ENCODE peak calls at places on chromosomes 13 and 19, in four cellular contexts. One of them, this sample, is unnamed.

GRCh38 chr13:88376762-88377388 is 705.7 kb downstream of the SLITRK5 start:
- DNase-seq in psoas muscle: no peak
- DNase-seq in cardiac muscle cell: no peak
- DNase-seq in upper lobe of right lung: no peak
- DNase-seq in this sample: no peak

GRCh38 chr19:1211494-1212234 is 6.1 kb downstream of the STK11 start:
- DNase-seq in psoas muscle: peak; percentile 49
- DNase-seq in cardiac muscle cell: peak; percentile 25
- DNase-seq in upper lobe of right lung: peak; percentile 78
- DNase-seq in this sample: no peak

GRCh38 chr13:72062566-72062965 is 195.6 kb upstream of the DACH1 start:
- DNase-seq in psoas muscle: peak; percentile 9
- DNase-seq in cardiac muscle cell: no peak
- DNase-seq in upper lobe of right lung: no peak
- DNase-seq in this sample: no peak

GRCh38 chr13:109344552-109345157 is 441.7 kb downstream of the IRS2 start:
- DNase-seq in upper lobe of right lung: no peak
- DNase-seq in psoas muscle: no peak
- DNase-seq in cardiac muscle cell: peak; percentile 36
- DNase-seq in this sample: no peak

GRCh38 chr13:69677343-69677742 is 430.3 kb upstream of the ATXN8OS start:
- DNase-seq in psoas muscle: no peak
- DNase-seq in upper lobe of right lung: no peak
- DNase-seq in cardiac muscle cell: no peak
- DNase-seq in this sample: no peak

GRCh38 chr19:3644351-3645066 is 17.9 kb upstream of the CACTIN start:
- DNase-seq in psoas muscle: no peak
- DNase-seq in cardiac muscle cell: peak; percentile 12
- DNase-seq in upper lobe of right lung: no peak
- DNase-seq in this sample: no peak

GRCh38 chr19:41570639-41571112 is 5.3 kb upstream of the CEACAM21 start:
- DNase-seq in upper lobe of right lung: peak; percentile 92
- DNase-seq in psoas muscle: peak; percentile 77
- DNase-seq in cardiac muscle cell: peak; percentile 84
- DNase-seq in this sample: no peak

GRCh38 chr13:54676526-54677113 is 1648.0 kb downstream of the OLFM4 start:
- DNase-seq in upper lobe of right lung: no peak
- DNase-seq in psoas muscle: no peak
- DNase-seq in cardiac muscle cell: no peak
- DNase-seq in this sample: no peak

GRCh38 chr19:1132625-1133383 is 29.0 kb downstream of the GPX4 start:
- DNase-seq in cardiac muscle cell: peak; percentile 54
- DNase-seq in upper lobe of right lung: no peak
- DNase-seq in psoas muscle: no peak
- DNase-seq in this sample: no peak

GRCh38 chr19:1725100-1726064 is 27.9 kb upstream of the ONECUT3 start:
- DNase-seq in cardiac muscle cell: peak; percentile 65
- DNase-seq in psoas muscle: peak; percentile 50
- DNase-seq in upper lobe of right lung: no peak
- DNase-seq in this sample: no peak

GRCh38 chr13:109385161-109385560 is 401.2 kb downstream of the IRS2 start:
- DNase-seq in psoas muscle: no peak
- DNase-seq in cardiac muscle cell: peak; percentile 14
- DNase-seq in upper lobe of right lung: no peak
- DNase-seq in this sample: no peak

GRCh38 chr13:77994166-77994565 is 75.5 kb upstream of the EDNRB start:
- DNase-seq in psoas muscle: no peak
- DNase-seq in cardiac muscle cell: no peak
- DNase-seq in upper lobe of right lung: no peak
- DNase-seq in this sample: no peak

DNA sequence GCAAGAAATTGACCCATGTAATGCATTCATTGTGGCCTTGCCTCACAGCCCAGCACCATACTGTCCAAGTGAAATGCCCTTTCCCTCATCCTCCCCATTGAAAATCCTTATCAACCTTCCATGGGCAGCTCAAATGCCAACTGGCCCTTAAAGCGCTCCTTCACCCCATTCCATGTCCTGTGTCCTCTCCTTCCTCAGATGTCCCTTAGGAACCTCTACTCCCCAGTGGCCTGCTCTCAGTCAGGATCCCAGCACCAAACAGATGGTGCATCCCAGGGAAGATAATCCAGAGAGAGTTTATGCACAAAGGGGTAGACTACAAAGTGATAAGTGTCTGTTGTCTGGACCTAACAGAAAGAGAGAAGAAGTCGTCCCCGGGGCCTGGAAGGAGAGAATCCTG is 407.4 kb upstream of the ZNF507 start:
- DNase-seq in upper lobe of right lung: no peak
- DNase-seq in cardiac muscle cell: no peak
- DNase-seq in psoas muscle: no peak
- DNase-seq in this sample: no peak
- H3K9me3 ChIP-seq in upper lobe of right lung: no peaks in the 10 kb centered on the region
- H3K9me3 ChIP-seq in cardiac muscle cell: no peaks in the 10 kb centered on the region
- H3K9me3 ChIP-seq in psoas muscle: no peaks in the 10 kb centered on the region
- H3K9me3 ChIP-seq in this sample: no peaks in the 10 kb centered on the region

GRCh38 chr19:45303269-45304060 is 19.2 kb downstream of the CKM start:
- DNase-seq in upper lobe of right lung: no peak
- DNase-seq in cardiac muscle cell: no peak
- DNase-seq in psoas muscle: no peak
- DNase-seq in this sample: no peak
- H3K27ac ChIP-seq in upper lobe of right lung: no peak overlapping the region
- H3K27ac ChIP-seq in cardiac muscle cell: no peak overlapping the region
- H3K27ac ChIP-seq in psoas muscle: no peak overlapping the region
- H3K27ac ChIP-seq in this sample: no peak overlapping the region

DNA sequence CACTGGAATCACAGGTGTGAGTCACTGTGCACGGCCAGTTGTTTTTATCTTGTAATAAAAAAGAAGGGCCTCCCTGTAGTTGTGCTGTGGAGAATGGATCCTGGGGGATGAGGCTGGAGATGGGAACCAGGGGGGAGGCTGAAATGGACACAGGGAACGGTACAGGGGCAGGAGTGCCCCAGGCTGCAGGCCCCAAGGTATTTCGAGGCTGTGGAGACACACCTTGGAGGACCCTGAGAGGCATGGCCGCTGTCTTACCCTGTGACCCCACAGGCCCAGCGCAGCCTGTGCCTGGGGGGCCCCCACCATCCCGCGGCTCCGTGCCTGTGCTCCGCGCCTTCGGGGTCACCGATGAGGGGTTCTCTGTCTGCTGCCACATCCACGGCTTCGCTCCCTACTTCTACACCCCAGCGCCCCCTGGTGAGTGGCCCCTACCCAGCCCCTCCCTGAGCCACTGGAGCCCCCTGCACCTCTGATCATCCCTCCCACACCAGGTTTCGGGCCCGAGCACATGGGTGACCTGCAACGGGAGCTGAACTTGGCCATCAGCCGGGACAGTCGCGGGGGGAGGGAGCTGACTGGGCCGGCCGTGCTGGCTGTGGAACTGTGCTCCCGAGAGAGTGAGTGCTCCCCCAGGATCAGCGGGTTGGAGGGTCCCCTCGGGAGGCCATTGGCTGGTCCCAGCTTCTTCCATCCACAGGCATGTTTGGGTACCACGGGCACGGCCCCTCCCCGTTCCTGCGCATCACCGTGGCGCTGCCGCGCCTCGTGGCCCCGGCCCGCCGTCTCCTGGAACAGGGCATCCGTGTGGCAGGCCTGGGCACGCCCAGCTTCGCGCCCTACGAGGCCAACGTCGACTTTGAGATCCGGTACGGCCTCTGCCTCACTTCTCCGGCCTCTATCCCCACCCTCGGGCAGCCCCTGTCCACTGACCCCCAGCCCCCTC is 17.0 kb upstream of the SPIB start:
- DNase-seq in upper lobe of right lung: no peak
- DNase-seq in cardiac muscle cell: no peak
- DNase-seq in psoas muscle: no peak
- DNase-seq in this sample: no peak
- TF ChIP-seq CTCF in upper lobe of right lung: no peak
- TF ChIP-seq CTCF in cardiac muscle cell: no peak
- TF ChIP-seq CTCF in psoas muscle: no peak
- TF ChIP-seq CTCF in this sample: no peak

DNA sequence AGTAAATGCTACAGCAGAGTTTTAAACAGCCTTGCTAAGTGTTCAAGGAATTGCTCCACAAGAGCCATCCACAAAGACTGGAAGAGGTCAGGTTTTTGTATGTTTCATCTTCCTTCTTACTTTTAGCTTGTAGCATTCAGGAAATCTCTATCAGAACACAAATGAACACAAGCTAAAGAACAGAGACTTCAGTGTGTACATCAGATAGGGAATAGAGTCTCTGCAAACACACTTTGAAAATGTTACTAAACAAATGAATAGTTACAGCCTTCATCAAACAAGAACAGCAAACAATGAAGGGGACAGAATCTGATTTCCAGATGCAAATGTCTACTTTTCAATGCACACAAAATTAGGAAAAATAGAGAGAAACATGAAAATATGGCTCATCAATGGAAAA is 7.7 kb downstream of the ZNF563 start:
- DNase-seq in psoas muscle: no peak
- DNase-seq in upper lobe of right lung: no peak
- DNase-seq in cardiac muscle cell: no peak
- DNase-seq in this sample: no peak
- H3K9me3 ChIP-seq in psoas muscle: no peaks in the 10 kb centered on the region
- H3K9me3 ChIP-seq in upper lobe of right lung: no peaks in the 10 kb centered on the region
- H3K9me3 ChIP-seq in cardiac muscle cell: no peaks in the 10 kb centered on the region
- H3K9me3 ChIP-seq in this sample: peaks cover 3% of the 10 kb centered on the region

DNA sequence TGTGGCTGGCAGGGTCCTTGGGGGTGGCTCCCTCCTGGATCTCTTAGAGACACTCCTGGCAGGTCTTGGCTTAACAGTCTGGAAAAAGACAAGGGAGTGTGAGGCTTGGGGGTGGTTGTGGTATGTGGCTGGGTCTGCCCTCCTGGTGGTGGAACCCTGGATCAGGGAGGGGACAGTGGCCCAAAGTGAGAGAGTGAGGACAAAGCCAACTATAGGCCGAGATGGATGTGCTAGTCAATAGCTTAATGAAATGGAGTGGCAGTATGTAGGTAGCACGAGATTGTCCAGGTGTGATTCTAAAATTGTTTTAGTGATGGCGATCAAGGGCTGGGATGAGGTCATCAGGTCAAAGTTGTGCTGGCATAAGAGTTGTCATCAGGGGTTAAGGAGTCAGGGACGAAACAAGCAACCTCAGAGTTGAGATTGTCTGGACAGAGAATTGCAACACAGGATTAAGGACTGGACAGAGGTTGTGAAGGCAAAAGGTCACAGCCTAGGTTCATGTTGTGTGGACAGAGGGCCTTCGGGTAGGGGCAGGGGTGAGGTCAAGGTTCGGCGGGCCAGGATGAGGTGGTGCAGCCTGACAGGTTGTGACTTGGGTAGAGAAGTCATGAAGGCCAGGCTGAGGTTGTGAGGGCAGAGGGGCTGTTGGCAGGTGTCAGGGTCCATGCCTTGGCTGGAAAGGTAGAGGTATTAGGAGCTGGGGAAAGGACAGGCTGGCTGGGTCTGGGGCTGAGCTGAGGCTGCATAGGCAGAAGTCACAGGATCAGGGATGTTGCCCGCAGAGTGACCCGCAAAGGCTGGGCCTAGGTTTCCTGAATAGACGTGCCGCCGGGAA is 4.5 kb upstream of the RASAL3 start:
- DNase-seq in upper lobe of right lung: peak; percentile 12
- DNase-seq in cardiac muscle cell: no peak
- DNase-seq in psoas muscle: no peak
- DNase-seq in this sample: no peak
- H3K27ac ChIP-seq in upper lobe of right lung: no peak overlapping the region
- H3K27ac ChIP-seq in cardiac muscle cell: no peak overlapping the region
- H3K27ac ChIP-seq in psoas muscle: no peak overlapping the region
- H3K27ac ChIP-seq in this sample: no peak overlapping the region

DNA sequence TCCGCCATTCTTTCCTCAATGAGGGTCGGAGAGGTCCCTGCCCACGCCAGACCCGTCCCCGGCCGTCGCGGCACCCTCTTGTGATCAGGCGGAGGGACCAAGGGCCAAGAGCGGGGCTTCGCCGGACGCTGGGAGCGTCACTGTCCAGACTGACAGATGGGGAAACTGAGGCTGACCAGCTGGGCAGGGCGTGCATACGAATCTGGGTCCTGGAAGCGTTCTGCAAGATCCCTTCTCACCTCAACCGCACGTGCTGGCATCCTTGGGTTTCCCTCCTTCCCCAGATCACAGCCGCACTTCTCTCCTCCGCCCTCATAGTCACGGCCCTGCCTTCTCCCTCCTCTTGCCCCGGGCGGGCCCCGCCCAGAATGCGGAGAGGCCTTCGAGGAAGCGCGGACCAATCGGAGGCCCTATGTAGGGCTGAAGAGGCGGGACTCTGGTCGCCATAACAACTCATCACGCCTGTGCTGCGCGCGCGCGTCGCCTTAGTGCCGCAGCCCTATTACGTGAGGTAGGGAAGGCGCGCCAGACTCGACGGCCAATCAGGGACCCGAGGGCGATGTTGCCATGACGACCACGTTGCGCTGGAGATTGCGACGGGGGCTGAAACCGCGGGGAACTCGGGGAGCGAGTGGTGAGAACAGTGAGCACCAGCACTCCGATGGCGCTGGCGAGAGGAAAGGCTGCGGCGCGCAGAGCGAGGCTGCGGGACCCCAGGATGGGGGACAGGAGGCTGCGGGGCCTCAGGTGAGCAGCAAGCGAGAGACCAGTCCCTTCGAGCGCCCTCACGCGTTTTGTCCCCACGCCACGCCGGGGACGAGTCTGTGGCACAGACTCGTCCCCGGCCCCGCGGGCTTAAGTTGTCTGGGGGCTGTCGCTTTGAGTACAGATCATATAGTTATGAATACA is 5.7 kb downstream of the RNF225 start:
- DNase-seq in cardiac muscle cell: peak; percentile 100
- DNase-seq in psoas muscle: peak; percentile 100
- DNase-seq in upper lobe of right lung: peak; percentile 100
- DNase-seq in this sample: peak; percentile 97
- TF ChIP-seq CTCF in cardiac muscle cell: peak; percentile 4
- TF ChIP-seq CTCF in psoas muscle: no peak
- TF ChIP-seq CTCF in upper lobe of right lung: no peak
- TF ChIP-seq CTCF in this sample: no peak

GRCh38 chr19:28794301-28794700 is 418.6 kb downstream of the UQCRFS1 start:
- DNase-seq in cardiac muscle cell: no peak
- DNase-seq in psoas muscle: no peak
- DNase-seq in upper lobe of right lung: no peak
- DNase-seq in this sample: no peak
- H3K9me3 ChIP-seq in cardiac muscle cell: no peaks in the 10 kb centered on the region
- H3K9me3 ChIP-seq in psoas muscle: no peaks in the 10 kb centered on the region
- H3K9me3 ChIP-seq in upper lobe of right lung: no peaks in the 10 kb centered on the region
- H3K9me3 ChIP-seq in this sample: no peaks in the 10 kb centered on the region

This sample was measured in thoracic aorta.